ENCODE peak calls at places on chromosomes 16 and 17, in seven cellular contexts. G is choroid plexus epithelial cell, V is upper lobe of right lung, H is ovary, W is thoracic aorta, B is A673, K is Peyer's patch. T is an unnamed sample.

GRCh38 chr17:81651692-81652091 is 4.7 kb downstream of the PDE6G start:
- DNase-seq in W (no peak), G (peak; percentile 76), V (no peak), B (no peak), H (no peak), K (no peak), T (peak; percentile 88)

GRCh38 chr17:42407289-42407836 is 15.7 kb downstream of the CAVIN1 start:
- DNase-seq in H (peak; percentile 69), W (peak; percentile 72), G (peak; percentile 59), V (peak; percentile 90), K (peak; percentile 73), B (peak; percentile 73), T (peak; percentile 82)

GRCh38 chr17:65277576-65277975 is 140.4 kb downstream of the RGS9 start:
- DNase-seq in B (no peak), G (peak; percentile 72), V (no peak), K (no peak), W (no peak), H (no peak), T (peak; percentile 57)

GRCh38 chr16:25108054-25108453 is 3.5 kb upstream of the LCMT1 start:
- DNase-seq in W (no peak), V (no peak), G (peak; percentile 7), B (peak; percentile 31), K (peak; percentile 40), H (no peak), T (no peak)

GRCh38 chr17:80192268-80192667 is 22.4 kb downstream of the CARD14 start:
- DNase-seq in V (no peak), G (no peak), B (no peak), W (no peak), K (no peak), H (no peak), T (no peak)

GRCh38 chr16:27772093-27772820 is 222.3 kb downstream of the KATNIP start:
- DNase-seq in V (no peak), H (no peak), G (no peak), K (no peak), W (no peak), B (no peak), T (no peak)

GRCh38 chr16:57993452-57993851 is 7.0 kb downstream of the ZNF319 start:
- DNase-seq in B (no peak), H (no peak), V (no peak), W (no peak), G (no peak), K (no peak), T (no peak)

GRCh38 chr16:79042886-79043285 is 557.7 kb downstream of the MAF start:
- DNase-seq in W (no peak), B (no peak), G (no peak), V (no peak), K (peak; percentile 20), H (no peak), T (no peak)

GRCh38 chr17:81870978-81871386 is at the start of gene ARHGDIA:
- DNase-seq in K (no peak), B (no peak), G (peak; percentile 10), H (no peak), V (no peak), W (no peak), T (no peak)

GRCh38 chr16:57477531-57478202 is 8.6 kb downstream of the DOK4 start:
- DNase-seq in W (no peak), V (peak; percentile 66), B (no peak), K (no peak), G (no peak), H (no peak), T (no peak)

GRCh38 chr16:50806099-50807062 is 64.5 kb downstream of the CYLD start:
- DNase-seq in H (peak; percentile 75), K (peak; percentile 83), W (peak; percentile 43), B (peak; percentile 91), G (peak; percentile 95), V (peak; percentile 83), T (peak; percentile 95)

GRCh38 chr16:35692824-35693223 is 2233.4 kb downstream of the TP53TG3F start:
- DNase-seq in H (no peak), W (no peak), V (no peak), B (no peak), G (no peak), K (no peak), T (no peak)

DNA sequence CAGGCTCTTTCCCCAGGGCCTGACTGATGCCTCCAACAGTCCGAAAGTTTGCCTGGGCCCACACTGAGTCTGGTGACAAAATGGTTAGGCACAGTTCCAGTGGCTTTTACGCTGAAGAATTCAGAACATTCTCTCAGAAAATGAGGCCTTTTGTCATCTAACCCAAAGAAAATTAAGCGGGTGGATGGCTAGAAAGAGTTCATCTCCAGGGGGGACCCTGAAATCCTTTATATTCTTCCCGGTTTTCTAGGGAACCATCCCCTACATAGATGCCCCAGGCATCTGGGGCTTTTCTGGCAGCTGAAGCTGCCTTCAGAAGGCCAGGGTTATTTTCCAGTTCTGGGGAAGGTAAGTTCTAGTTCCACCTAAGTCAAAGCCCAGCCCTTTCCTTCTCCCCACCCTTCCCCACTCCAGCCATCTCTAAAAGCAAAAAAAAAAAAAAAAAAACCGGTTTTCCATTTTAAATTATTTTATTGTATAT is 2.2 kb downstream of the RASD1 start:
- DNase-seq in K (no peak), H (no peak), G (no peak), V (no peak), W (no peak), B (no peak), T (no peak)
- H3K4me3 ChIP-seq in K (peak overlapping the region; percentile 63), H (no peak overlapping the region), G (no peak overlapping the region), V (peak overlapping the region; percentile 68), W (no peak overlapping the region), B (no peak overlapping the region), T (no peak overlapping the region)

DNA sequence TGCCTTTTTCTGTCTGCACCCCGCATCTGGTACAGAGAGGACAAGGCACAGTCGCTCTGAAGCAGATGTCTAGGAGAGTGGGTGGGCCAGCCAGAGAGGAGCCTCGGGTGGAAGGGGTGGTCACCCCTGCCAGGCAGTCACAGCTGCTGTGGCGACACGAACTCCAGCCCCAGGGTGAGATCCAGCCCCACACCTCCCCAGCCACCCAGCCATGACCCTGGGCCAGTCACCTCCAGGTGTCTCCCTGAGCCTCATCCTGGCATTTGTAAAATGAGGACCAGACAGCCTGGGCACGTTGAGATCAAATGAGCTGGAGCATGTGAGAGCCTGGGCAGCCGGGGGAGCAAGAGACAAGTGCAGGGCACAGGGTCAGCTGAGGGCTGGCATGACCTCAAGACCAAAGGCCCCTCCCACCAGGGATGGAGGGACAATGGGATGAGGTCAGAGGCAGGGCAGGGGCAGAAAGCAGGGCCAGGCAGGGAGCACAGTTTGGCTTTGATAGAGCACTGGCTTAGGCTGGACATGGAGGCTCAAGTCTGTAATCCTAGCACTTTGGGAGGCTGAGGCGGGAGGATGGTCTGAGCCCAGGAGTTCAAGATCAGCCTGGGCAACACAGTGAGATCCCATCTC is 7.7 kb downstream of the ADAM11 start:
- DNase-seq in K (no peak), G (no peak), B (no peak), V (no peak), H (no peak), W (no peak), T (no peak)
- TF ChIP-seq CTCF in K (no peak), G (no peak), B (no peak), V (no peak), H (no peak), W (no peak), T (no peak)

GRCh38 chr16:15602285-15603044 is 40.5 kb downstream of the MARF1 start:
- DNase-seq in G (no peak), K (no peak), B (no peak), W (no peak), H (no peak), V (no peak), T (no peak)
- H3K4me3 ChIP-seq in G (no peak overlapping the region), K (no peak overlapping the region), B (no peak overlapping the region), W (no peak overlapping the region), H (no peak overlapping the region), V (no peak overlapping the region), T (no peak overlapping the region)

GRCh38 chr17:27747462-27748359 is 52.6 kb downstream of the NOS2 start:
- DNase-seq in K (no peak), H (no peak), G (peak; percentile 2), W (no peak), V (no peak), B (peak; percentile 10), T (no peak)
- TF ChIP-seq CTCF in K (peak; percentile 28), H (no peak), G (peak; percentile 59), W (no peak), V (peak; percentile 18), B (peak; percentile 36), T (peak; percentile 47)

GRCh38 chr17:21457051-21458026 is 81.2 kb downstream of the KCNJ12 start:
- DNase-seq in H (peak; percentile 74), W (peak; percentile 64), G (peak; percentile 94), K (peak; percentile 69), B (peak; percentile 87), V (peak; percentile 96), T (peak; percentile 78)
- H3K4me3 ChIP-seq in H (no peak overlapping the region), W (no peak overlapping the region), G (peak overlapping the region; percentile 5), K (no peak overlapping the region), B (no peak overlapping the region), V (no peak overlapping the region), T (no peak overlapping the region)

GRCh38 chr17:55053855-55054254 is 85.3 kb downstream of the STXBP4 start:
- DNase-seq in G (peak; percentile 38), H (no peak), K (no peak), V (no peak), W (no peak), B (peak; percentile 58), T (peak; percentile 22)
- TF ChIP-seq CTCF in G (peak; percentile 54), H (no peak), K (peak; percentile 27), V (peak; percentile 44), W (peak; percentile 17), B (peak; percentile 73), T (peak; percentile 50)

DNA sequence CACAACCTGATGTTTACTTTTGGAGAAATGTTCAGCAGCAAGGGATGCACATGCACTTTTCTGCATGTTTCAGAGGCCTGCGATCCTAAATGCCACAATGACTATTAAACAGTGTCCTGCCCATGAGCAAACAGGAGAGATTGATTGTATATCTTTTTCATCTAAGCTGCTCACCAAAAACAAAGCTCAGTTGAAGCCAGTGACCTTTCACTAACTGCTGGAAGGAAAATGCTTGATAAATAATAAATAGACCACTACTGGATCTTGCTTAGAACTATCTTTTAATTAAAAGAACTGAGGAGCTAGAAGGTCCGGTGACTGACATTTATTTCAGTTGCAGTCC is 16.3 kb downstream of the MRPS23 start:
- DNase-seq in W (no peak), H (no peak), K (no peak), V (no peak), B (no peak), G (no peak), T (no peak)
- H3K4me3 ChIP-seq in W (peak overlapping the region; percentile 72), H (no peak overlapping the region), K (no peak overlapping the region), V (no peak overlapping the region), B (peak overlapping the region; percentile 39), G (no peak overlapping the region), T (no peak overlapping the region)

T was measured in fibroblast of the aortic adventitia.